ENCODE peak calls at places on chromosomes 2 and 18, in ten cellular contexts. Q, V, L, S, K, E, O, N, P and Y are unnamed samples.

GRCh38 chr2:226991663-226992062 is 155.8 kb downstream of the RHBDD1 start:
- DNase-seq in Q (no peak), V (no peak), L (no peak), S (no peak), K (no peak), E (no peak), O (no peak), N (no peak), P (no peak), Y (no peak)

GRCh38 chr2:231467016-231467545 is 2.8 kb upstream of the NCL start:
- DNase-seq in Q (no peak), V (no peak), L (no peak), S (no peak), K (no peak), E (no peak), O (no peak), N (no peak), P (no peak), Y (no peak)

GRCh38 chr2:232382331-232383225 is 4.0 kb downstream of the ALPP start:
- DNase-seq in Q (no peak), V (no peak), L (no peak), S (no peak), K (no peak), E (peak), O (no peak), N (no peak), P (no peak), Y (no peak)

GRCh38 chr2:184339966-184340365 is 258.4 kb upstream of the ZNF804A start:
- DNase-seq in Q (no peak), V (no peak), L (peak), S (no peak), K (no peak), E (no peak), O (no peak), N (no peak), P (no peak), Y (peak)

GRCh38 chr18:75660932-75661331 is 233.4 kb upstream of the SMIM21 start:
- DNase-seq in Q (no peak), V (no peak), L (no peak), S (no peak), K (no peak), E (no peak), O (no peak), N (no peak), P (no peak), Y (no peak)

GRCh38 chr2:57864926-57865325 is 181.7 kb upstream of the VRK2 start:
- DNase-seq in Q (no peak), V (no peak), L (no peak), S (no peak), K (no peak), E (no peak), O (no peak), N (no peak), P (no peak), Y (no peak)

GRCh38 chr2:158894078-158894477 is 74.4 kb upstream of the TANC1 start:
- DNase-seq in Q (no peak), V (peak), L (peak), S (no peak), K (no peak), E (peak), O (no peak), N (no peak), P (no peak), Y (peak)

GRCh38 chr18:49763590-49763989 is 49.7 kb downstream of the ACAA2 start:
- DNase-seq in Q (no peak), V (no peak), L (no peak), S (no peak), K (no peak), E (no peak), O (no peak), N (no peak), P (no peak), Y (no peak)

GRCh38 chr2:181174880-181175590 is 194.6 kb downstream of the UBE2E3 start:
- DNase-seq in Q (no peak), V (no peak), L (peak), S (no peak), K (no peak), E (no peak), O (no peak), N (no peak), P (no peak), Y (peak)

GRCh38 chr2:121239471-121239870 is 45.5 kb downstream of the TFCP2L1 start:
- DNase-seq in Q (no peak), V (no peak), L (no peak), S (no peak), K (no peak), E (no peak), O (no peak), N (no peak), P (no peak), Y (no peak)

GRCh38 chr18:59575995-59576394 is 121.2 kb downstream of the CCBE1 start:
- DNase-seq in Q (no peak), V (no peak), L (no peak), S (no peak), K (no peak), E (no peak), O (no peak), N (no peak), P (peak), Y (no peak)

GRCh38 chr2:228048838-228049490 is 132.5 kb downstream of the SPHKAP start:
- DNase-seq in Q (peak), V (peak), L (peak), S (peak), K (peak), E (peak), O (peak), N (no peak), P (no peak), Y (peak)